ENCODE peak calls at places on chromosomes 2 and 18, in seven cellular contexts. X is cerebellum; R is activated naive CD8-positive, alpha-beta T cell treated with anti-CD3 and anti-CD28 coated beads, Interleukin-2, amount 50 U/mL, for 24 hours; M is CD8-positive, alpha-beta memory T cell; E is NCI-H345; G is OCI-LY7; T is activated T-helper 1 cell treated with anti-CD3 and anti-CD28 coated beads, Interleukin-2, amount 50 U/mL, for 16 hours. L is an unnamed sample.

GRCh38 chr18:43620936-43621335 is 343.6 kb upstream of the SYT4 start:
- DNase-seq in R (no peak), X (peak; percentile 21), G (peak; percentile 12), T (no peak), M (no peak), E (peak; percentile 30), L (no peak)

GRCh38 chr2:165112133-165112573 is 91.7 kb downstream of the SCN3A start:
- DNase-seq in M (no peak), G (no peak), X (no peak), T (no peak), R (no peak), E (no peak), L (no peak)

GRCh38 chr2:96895709-96896651 is 26.1 kb upstream of the SEMA4C start:
- DNase-seq in X (no peak), R (no peak), G (peak; percentile 21), T (no peak), M (no peak), E (peak; percentile 81), L (no peak)

GRCh38 chr2:27954771-27955384 is 64.3 kb downstream of the BABAM2 start:
- DNase-seq in M (peak; percentile 11), R (peak; percentile 37), X (no peak), E (no peak), T (no peak), G (peak; percentile 1), L (peak; percentile 63)

GRCh38 chr2:191565647-191566198 is 112.2 kb upstream of the NABP1 start:
- DNase-seq in R (no peak), G (no peak), T (no peak), E (no peak), X (no peak), M (no peak), L (no peak)

GRCh38 chr2:240590681-240591111 is 4.2 kb downstream of the CAPN10 start:
- DNase-seq in G (no peak), E (no peak), R (no peak), X (no peak), M (no peak), T (no peak), L (no peak)

GRCh38 chr2:201950606-201951005 is 83.0 kb upstream of the FZD7 start:
- DNase-seq in X (no peak), E (peak; percentile 12), R (no peak), T (no peak), M (no peak), G (no peak), L (no peak)

GRCh38 chr2:75327334-75327733 is 128.0 kb upstream of the TACR1 start:
- DNase-seq in X (no peak), M (no peak), G (no peak), E (peak; percentile 93), R (no peak), T (no peak), L (no peak)

GRCh38 chr2:149383340-149383739 is 53.0 kb downstream of the LYPD6 start:
- DNase-seq in X (no peak), T (no peak), R (no peak), G (no peak), M (no peak), E (no peak), L (no peak)

GRCh38 chr2:64338910-64339500 is 115.0 kb upstream of the LGALSL start:
- DNase-seq in G (no peak), R (peak; percentile 50), T (no peak), X (no peak), M (peak; percentile 7), E (no peak), L (no peak)

GRCh38 chr2:206086683-206087350 is 843 bp upstream of the INO80D start:
- DNase-seq in G (peak; percentile 32), E (peak; percentile 9), T (no peak), R (no peak), M (no peak), X (peak; percentile 25), L (no peak)

GRCh38 chr2:120203341-120204021 is 19.7 kb downstream of the TMEM185B start:
- DNase-seq in G (no peak), R (no peak), M (no peak), T (no peak), E (no peak), X (no peak), L (no peak)

GRCh38 chr2:33207336-33207735 is 260.6 kb downstream of the LTBP1 start:
- DNase-seq in T (no peak), M (no peak), E (no peak), G (no peak), X (no peak), R (no peak), L (no peak)

GRCh38 chr2:240013343-240013742 is 11.8 kb downstream of the NDUFA10 start:
- DNase-seq in T (no peak), X (no peak), G (peak; percentile 6), M (no peak), E (no peak), R (no peak), L (no peak)

GRCh38 chr18:8803957-8804356 is 98.6 kb downstream of the MTCL1 start:
- DNase-seq in G (no peak), M (no peak), T (no peak), X (no peak), R (no peak), E (no peak), L (no peak)

L was measured in CD14-positive monocyte.